ENCODE peak calls at places on chromosomes 11 and 22, in six cellular contexts. One of them, this sample, is unnamed.

GRCh38 chr11:4664791-4665190 is 21.0 kb downstream of the OR51E1 start:
- DNase-seq in left ventricle myocardium superior: no peak
- DNase-seq in stimulated activated CD4-positive, alpha-beta T cell treated with anti-CD3 and anti-CD28 coated beads, Interleukin-12 subunit alpha, Interleukin-12 subunit beta, amount 100 ng/mL, for 4 hours: no peak
- DNase-seq in brain microvascular endothelial cell: no peak
- DNase-seq in T-helper 17 cell: no peak
- DNase-seq in stomach: no peak
- DNase-seq in this sample: no peak

GRCh38 chr11:43959321-43959995 is 17.0 kb downstream of the C11orf96 start:
- DNase-seq in T-helper 17 cell: no peak
- DNase-seq in left ventricle myocardium superior: no peak
- DNase-seq in stomach: no peak
- DNase-seq in brain microvascular endothelial cell: no peak
- DNase-seq in stimulated activated CD4-positive, alpha-beta T cell treated with anti-CD3 and anti-CD28 coated beads, Interleukin-12 subunit alpha, Interleukin-12 subunit beta, amount 100 ng/mL, for 4 hours: no peak
- DNase-seq in this sample: peak

GRCh38 chr11:94837317-94837716 is 69.2 kb downstream of the AMOTL1 start:
- DNase-seq in stimulated activated CD4-positive, alpha-beta T cell treated with anti-CD3 and anti-CD28 coated beads, Interleukin-12 subunit alpha, Interleukin-12 subunit beta, amount 100 ng/mL, for 4 hours: no peak
- DNase-seq in brain microvascular endothelial cell: no peak
- DNase-seq in stomach: no peak
- DNase-seq in left ventricle myocardium superior: peak
- DNase-seq in T-helper 17 cell: no peak
- DNase-seq in this sample: no peak

GRCh38 chr22:50702261-50702671 is 29.6 kb downstream of the SHANK3 start:
- DNase-seq in left ventricle myocardium superior: no peak
- DNase-seq in stimulated activated CD4-positive, alpha-beta T cell treated with anti-CD3 and anti-CD28 coated beads, Interleukin-12 subunit alpha, Interleukin-12 subunit beta, amount 100 ng/mL, for 4 hours: no peak
- DNase-seq in stomach: no peak
- DNase-seq in brain microvascular endothelial cell: no peak
- DNase-seq in T-helper 17 cell: no peak
- DNase-seq in this sample: no peak

GRCh38 chr22:49887074-49887471 is 31.2 kb downstream of the ALG12 start:
- DNase-seq in stomach: no peak
- DNase-seq in brain microvascular endothelial cell: no peak
- DNase-seq in left ventricle myocardium superior: no peak
- DNase-seq in T-helper 17 cell: no peak
- DNase-seq in stimulated activated CD4-positive, alpha-beta T cell treated with anti-CD3 and anti-CD28 coated beads, Interleukin-12 subunit alpha, Interleukin-12 subunit beta, amount 100 ng/mL, for 4 hours: no peak
- DNase-seq in this sample: no peak

GRCh38 chr11:65468874-65469333 is 29.9 kb upstream of the MALAT1 start:
- DNase-seq in left ventricle myocardium superior: peak
- DNase-seq in stomach: peak
- DNase-seq in T-helper 17 cell: peak
- DNase-seq in brain microvascular endothelial cell: no peak
- DNase-seq in stimulated activated CD4-positive, alpha-beta T cell treated with anti-CD3 and anti-CD28 coated beads, Interleukin-12 subunit alpha, Interleukin-12 subunit beta, amount 100 ng/mL, for 4 hours: no peak
- DNase-seq in this sample: peak

GRCh38 chr11:121488641-121489040 is 35.9 kb upstream of the SORL1-AS1 start:
- DNase-seq in brain microvascular endothelial cell: no peak
- DNase-seq in left ventricle myocardium superior: no peak
- DNase-seq in stimulated activated CD4-positive, alpha-beta T cell treated with anti-CD3 and anti-CD28 coated beads, Interleukin-12 subunit alpha, Interleukin-12 subunit beta, amount 100 ng/mL, for 4 hours: no peak
- DNase-seq in stomach: no peak
- DNase-seq in T-helper 17 cell: no peak
- DNase-seq in this sample: no peak

GRCh38 chr11:3046190-3046589 is 11.0 kb downstream of the CARS1 start:
- DNase-seq in stimulated activated CD4-positive, alpha-beta T cell treated with anti-CD3 and anti-CD28 coated beads, Interleukin-12 subunit alpha, Interleukin-12 subunit beta, amount 100 ng/mL, for 4 hours: no peak
- DNase-seq in T-helper 17 cell: no peak
- DNase-seq in brain microvascular endothelial cell: no peak
- DNase-seq in stomach: no peak
- DNase-seq in left ventricle myocardium superior: no peak
- DNase-seq in this sample: no peak

GRCh38 chr11:125345706-125346561 is 150.1 kb downstream of the FEZ1 start:
- DNase-seq in left ventricle myocardium superior: peak
- DNase-seq in stimulated activated CD4-positive, alpha-beta T cell treated with anti-CD3 and anti-CD28 coated beads, Interleukin-12 subunit alpha, Interleukin-12 subunit beta, amount 100 ng/mL, for 4 hours: peak
- DNase-seq in T-helper 17 cell: peak
- DNase-seq in brain microvascular endothelial cell: peak
- DNase-seq in stomach: peak
- DNase-seq in this sample: peak

GRCh38 chr11:105155679-105156078 is 16.1 kb upstream of the CARD18 start:
- DNase-seq in stimulated activated CD4-positive, alpha-beta T cell treated with anti-CD3 and anti-CD28 coated beads, Interleukin-12 subunit alpha, Interleukin-12 subunit beta, amount 100 ng/mL, for 4 hours: no peak
- DNase-seq in brain microvascular endothelial cell: no peak
- DNase-seq in stomach: no peak
- DNase-seq in T-helper 17 cell: no peak
- DNase-seq in left ventricle myocardium superior: no peak
- DNase-seq in this sample: no peak

GRCh38 chr11:4480577-4481539 is 1.6 kb upstream of the OR52K1 start:
- DNase-seq in brain microvascular endothelial cell: peak
- DNase-seq in stimulated activated CD4-positive, alpha-beta T cell treated with anti-CD3 and anti-CD28 coated beads, Interleukin-12 subunit alpha, Interleukin-12 subunit beta, amount 100 ng/mL, for 4 hours: no peak
- DNase-seq in stomach: no peak
- DNase-seq in T-helper 17 cell: no peak
- DNase-seq in left ventricle myocardium superior: no peak
- DNase-seq in this sample: peak

GRCh38 chr22:29912605-29913398 is 29.8 kb downstream of the MTMR3 start:
- DNase-seq in T-helper 17 cell: no peak
- DNase-seq in stimulated activated CD4-positive, alpha-beta T cell treated with anti-CD3 and anti-CD28 coated beads, Interleukin-12 subunit alpha, Interleukin-12 subunit beta, amount 100 ng/mL, for 4 hours: no peak
- DNase-seq in brain microvascular endothelial cell: peak
- DNase-seq in stomach: no peak
- DNase-seq in left ventricle myocardium superior: no peak
- DNase-seq in this sample: no peak

GRCh38 chr11:44986315-44986714 is 35.6 kb upstream of the TP53I11 start:
- DNase-seq in brain microvascular endothelial cell: no peak
- DNase-seq in T-helper 17 cell: no peak
- DNase-seq in left ventricle myocardium superior: no peak
- DNase-seq in stomach: peak
- DNase-seq in stimulated activated CD4-positive, alpha-beta T cell treated with anti-CD3 and anti-CD28 coated beads, Interleukin-12 subunit alpha, Interleukin-12 subunit beta, amount 100 ng/mL, for 4 hours: no peak
- DNase-seq in this sample: no peak

GRCh38 chr22:38503021-38503420 is 3.1 kb downstream of the DDX17 start:
- DNase-seq in left ventricle myocardium superior: no peak
- DNase-seq in T-helper 17 cell: no peak
- DNase-seq in stomach: no peak
- DNase-seq in brain microvascular endothelial cell: no peak
- DNase-seq in stimulated activated CD4-positive, alpha-beta T cell treated with anti-CD3 and anti-CD28 coated beads, Interleukin-12 subunit alpha, Interleukin-12 subunit beta, amount 100 ng/mL, for 4 hours: no peak
- DNase-seq in this sample: no peak

GRCh38 chr11:64206457-64207246 is at the start of gene FERMT3:
- DNase-seq in stimulated activated CD4-positive, alpha-beta T cell treated with anti-CD3 and anti-CD28 coated beads, Interleukin-12 subunit alpha, Interleukin-12 subunit beta, amount 100 ng/mL, for 4 hours: peak
- DNase-seq in T-helper 17 cell: peak
- DNase-seq in brain microvascular endothelial cell: no peak
- DNase-seq in left ventricle myocardium superior: peak
- DNase-seq in stomach: peak
- DNase-seq in this sample: no peak

GRCh38 chr11:118435233-118435892 is 929 bp upstream of the KMT2A start:
- DNase-seq in T-helper 17 cell: peak
- DNase-seq in stomach: peak
- DNase-seq in brain microvascular endothelial cell: no peak
- DNase-seq in stimulated activated CD4-positive, alpha-beta T cell treated with anti-CD3 and anti-CD28 coated beads, Interleukin-12 subunit alpha, Interleukin-12 subunit beta, amount 100 ng/mL, for 4 hours: peak
- DNase-seq in left ventricle myocardium superior: peak
- DNase-seq in this sample: peak

GRCh38 chr11:64971421-64972233 is at the start of gene MAJIN:
- DNase-seq in stimulated activated CD4-positive, alpha-beta T cell treated with anti-CD3 and anti-CD28 coated beads, Interleukin-12 subunit alpha, Interleukin-12 subunit beta, amount 100 ng/mL, for 4 hours: peak
- DNase-seq in brain microvascular endothelial cell: peak
- DNase-seq in T-helper 17 cell: peak
- DNase-seq in stomach: peak
- DNase-seq in left ventricle myocardium superior: peak
- DNase-seq in this sample: peak

GRCh38 chr11:102911758-102912481 is 37.1 kb upstream of the MMP12 start:
- DNase-seq in stimulated activated CD4-positive, alpha-beta T cell treated with anti-CD3 and anti-CD28 coated beads, Interleukin-12 subunit alpha, Interleukin-12 subunit beta, amount 100 ng/mL, for 4 hours: no peak
- DNase-seq in brain microvascular endothelial cell: no peak
- DNase-seq in stomach: no peak
- DNase-seq in T-helper 17 cell: no peak
- DNase-seq in left ventricle myocardium superior: no peak
- DNase-seq in this sample: peak

GRCh38 chr11:134536677-134537076 is 124.6 kb upstream of the B3GAT1 start:
- DNase-seq in stimulated activated CD4-positive, alpha-beta T cell treated with anti-CD3 and anti-CD28 coated beads, Interleukin-12 subunit alpha, Interleukin-12 subunit beta, amount 100 ng/mL, for 4 hours: no peak
- DNase-seq in brain microvascular endothelial cell: no peak
- DNase-seq in left ventricle myocardium superior: no peak
- DNase-seq in T-helper 17 cell: no peak
- DNase-seq in stomach: no peak
- DNase-seq in this sample: no peak

GRCh38 chr11:65295001-65295400 is 19.7 kb upstream of the CDC42EP2 start:
- DNase-seq in brain microvascular endothelial cell: no peak
- DNase-seq in stimulated activated CD4-positive, alpha-beta T cell treated with anti-CD3 and anti-CD28 coated beads, Interleukin-12 subunit alpha, Interleukin-12 subunit beta, amount 100 ng/mL, for 4 hours: no peak
- DNase-seq in T-helper 17 cell: no peak
- DNase-seq in left ventricle myocardium superior: peak
- DNase-seq in stomach: no peak
- DNase-seq in this sample: no peak

GRCh38 chr11:120198787-120199469 is 11.9 kb upstream of the OAF start:
- DNase-seq in stomach: no peak
- DNase-seq in brain microvascular endothelial cell: no peak
- DNase-seq in left ventricle myocardium superior: no peak
- DNase-seq in T-helper 17 cell: no peak
- DNase-seq in stimulated activated CD4-positive, alpha-beta T cell treated with anti-CD3 and anti-CD28 coated beads, Interleukin-12 subunit alpha, Interleukin-12 subunit beta, amount 100 ng/mL, for 4 hours: no peak
- DNase-seq in this sample: no peak

GRCh38 chr11:85643255-85643654 is 4.5 kb upstream of the TMEM126A start:
- DNase-seq in left ventricle myocardium superior: peak
- DNase-seq in stimulated activated CD4-positive, alpha-beta T cell treated with anti-CD3 and anti-CD28 coated beads, Interleukin-12 subunit alpha, Interleukin-12 subunit beta, amount 100 ng/mL, for 4 hours: no peak
- DNase-seq in stomach: peak
- DNase-seq in brain microvascular endothelial cell: no peak
- DNase-seq in T-helper 17 cell: no peak
- DNase-seq in this sample: no peak